ENCODE peak calls at places on chromosomes 3 and 15, in seven cellular contexts. Z, I, W, R, Q, A and V are unnamed samples.

GRCh38 chr3:179544981-179545645 is 17.6 kb upstream of the ACTL6A start:
- DNase-seq in Z (peak), I (no peak), W (peak), R (no peak), Q (no peak), A (no peak), V (peak)

GRCh38 chr3:183254816-183255730 is 2.0 kb downstream of the B3GNT5 start:
- DNase-seq in Z (peak), I (no peak), W (no peak), R (no peak), Q (no peak), A (no peak), V (peak)

GRCh38 chr3:82030932-82031331 is 269.5 kb upstream of the GBE1 start:
- DNase-seq in Z (peak), I (no peak), W (no peak), R (no peak), Q (no peak), A (no peak), V (no peak)

GRCh38 chr3:150177673-150178378 is 207.1 kb upstream of the PFN2 start:
- DNase-seq in Z (peak), I (no peak), W (peak), R (no peak), Q (no peak), A (no peak), V (peak)

GRCh38 chr3:57069471-57070010 is 9.1 kb downstream of the SPATA12 start:
- DNase-seq in Z (no peak), I (no peak), W (no peak), R (no peak), Q (no peak), A (no peak), V (no peak)

GRCh38 chr3:50418845-50419244 is 59.5 kb upstream of the TMEM115 start:
- DNase-seq in Z (peak), I (no peak), W (no peak), R (no peak), Q (no peak), A (no peak), V (no peak)

GRCh38 chr3:190446492-190447301 is 3.0 kb downstream of the TMEM207 start:
- DNase-seq in Z (peak), I (no peak), W (no peak), R (no peak), Q (no peak), A (no peak), V (no peak)

GRCh38 chr15:90053685-90054466 is 48.4 kb downstream of the IDH2 start:
- DNase-seq in Z (no peak), I (no peak), W (no peak), R (no peak), Q (no peak), A (no peak), V (peak)

GRCh38 chr3:197734667-197735318 is 1.9 kb downstream of the RUBCN start:
- DNase-seq in Z (no peak), I (peak), W (no peak), R (no peak), Q (no peak), A (no peak), V (peak)

GRCh38 chr3:12916159-12916558 is 74.8 kb upstream of the RPL32 start:
- DNase-seq in Z (no peak), I (no peak), W (no peak), R (no peak), Q (no peak), A (no peak), V (no peak)

GRCh38 chr3:155428558-155428957 is 135.1 kb upstream of the STRIT1 start:
- DNase-seq in Z (no peak), I (no peak), W (peak), R (no peak), Q (no peak), A (no peak), V (peak)

GRCh38 chr3:52694528-52695189 is 8.8 kb downstream of the GNL3 start:
- DNase-seq in Z (no peak), I (no peak), W (no peak), R (no peak), Q (no peak), A (no peak), V (no peak)